ENCODE peak calls at places on chromosomes 5 and 9, in nine cellular contexts. I is DND-41, H is adrenal gland, X is endothelial cell of umbilical vein, T is endodermal cell, Q is spleen, V is cardiac muscle cell, P is mammary epithelial cell, C is MM.1S. K is an unnamed sample.

GRCh38 chr5:32598997-32599549 is 13.7 kb downstream of the SUB1 start:
- DNase-seq in I (no peak), H (no peak), X (no peak), T (no peak), Q (no peak), V (no peak), P (no peak), C (no peak), K (no peak)

GRCh38 chr5:142783601-142784291 is 13.6 kb downstream of the ARHGAP26 start:
- DNase-seq in I (peak; percentile 33), H (peak; percentile 77), X (no peak), T (peak; percentile 64), Q (no peak), V (no peak), P (peak; percentile 37), C (peak; percentile 52), K (no peak)

GRCh38 chr5:108084105-108084504 is 297.8 kb downstream of the FBXL17 start:
- DNase-seq in I (no peak), H (peak; percentile 15), X (peak; percentile 21), T (no peak), Q (no peak), V (no peak), P (peak; percentile 33), C (no peak), K (no peak)

GRCh38 chr5:42645138-42645537 is 111.5 kb upstream of the CCDC152 start:
- DNase-seq in I (no peak), H (no peak), X (no peak), T (no peak), Q (no peak), V (no peak), P (no peak), C (no peak), K (no peak)

GRCh38 chr5:95284512-95285405 is at the start of gene MCTP1:
- DNase-seq in I (no peak), H (peak; percentile 23), X (peak; percentile 21), T (peak; percentile 86), Q (peak; percentile 76), V (peak; percentile 58), P (peak; percentile 30), C (peak; percentile 16), K (no peak)

GRCh38 chr9:1922026-1922425 is 93.1 kb upstream of the SMARCA2 start:
- DNase-seq in I (no peak), H (no peak), X (no peak), T (peak; percentile 67), Q (no peak), V (no peak), P (no peak), C (no peak), K (no peak)

GRCh38 chr9:90124961-90125360 is 517.7 kb downstream of the DIRAS2 start:
- DNase-seq in I (no peak), H (no peak), X (no peak), T (no peak), Q (no peak), V (no peak), P (no peak), C (no peak), K (no peak)

GRCh38 chr5:2708751-2709150 is 42.7 kb downstream of the IRX2 start:
- DNase-seq in I (no peak), H (no peak), X (no peak), T (no peak), Q (no peak), V (no peak), P (no peak), C (no peak), K (no peak)

GRCh38 chr5:50853151-50853550 is 186.7 kb downstream of the PARP8 start:
- DNase-seq in I (no peak), H (peak; percentile 47), X (no peak), T (no peak), Q (peak; percentile 77), V (no peak), P (no peak), C (peak; percentile 83), K (peak; percentile 21)

GRCh38 chr5:142905375-142905774 is 135.2 kb downstream of the ARHGAP26 start:
- DNase-seq in I (no peak), H (no peak), X (no peak), T (no peak), Q (no peak), V (no peak), P (no peak), C (no peak), K (no peak)

GRCh38 chr5:150599917-150600511 is 40.4 kb upstream of the SYNPO start:
- DNase-seq in I (no peak), H (peak; percentile 76), X (peak; percentile 93), T (no peak), Q (peak; percentile 78), V (no peak), P (peak; percentile 94), C (no peak), K (peak; percentile 46)

GRCh38 chr5:150601774-150602345 is 38.6 kb upstream of the SYNPO start:
- DNase-seq in I (no peak), H (no peak), X (no peak), T (no peak), Q (peak; percentile 56), V (no peak), P (no peak), C (no peak), K (no peak)

GRCh38 chr5:150603052-150603451 is 37.4 kb upstream of the SYNPO start:
- DNase-seq in I (no peak), H (peak; percentile 84), X (no peak), T (no peak), Q (peak; percentile 88), V (peak; percentile 81), P (no peak), C (no peak), K (no peak)

GRCh38 chr5:150599281-150599680 is 41.2 kb upstream of the SYNPO start:
- DNase-seq in I (no peak), H (no peak), X (no peak), T (no peak), Q (peak; percentile 35), V (no peak), P (no peak), C (no peak), K (no peak)

DNA sequence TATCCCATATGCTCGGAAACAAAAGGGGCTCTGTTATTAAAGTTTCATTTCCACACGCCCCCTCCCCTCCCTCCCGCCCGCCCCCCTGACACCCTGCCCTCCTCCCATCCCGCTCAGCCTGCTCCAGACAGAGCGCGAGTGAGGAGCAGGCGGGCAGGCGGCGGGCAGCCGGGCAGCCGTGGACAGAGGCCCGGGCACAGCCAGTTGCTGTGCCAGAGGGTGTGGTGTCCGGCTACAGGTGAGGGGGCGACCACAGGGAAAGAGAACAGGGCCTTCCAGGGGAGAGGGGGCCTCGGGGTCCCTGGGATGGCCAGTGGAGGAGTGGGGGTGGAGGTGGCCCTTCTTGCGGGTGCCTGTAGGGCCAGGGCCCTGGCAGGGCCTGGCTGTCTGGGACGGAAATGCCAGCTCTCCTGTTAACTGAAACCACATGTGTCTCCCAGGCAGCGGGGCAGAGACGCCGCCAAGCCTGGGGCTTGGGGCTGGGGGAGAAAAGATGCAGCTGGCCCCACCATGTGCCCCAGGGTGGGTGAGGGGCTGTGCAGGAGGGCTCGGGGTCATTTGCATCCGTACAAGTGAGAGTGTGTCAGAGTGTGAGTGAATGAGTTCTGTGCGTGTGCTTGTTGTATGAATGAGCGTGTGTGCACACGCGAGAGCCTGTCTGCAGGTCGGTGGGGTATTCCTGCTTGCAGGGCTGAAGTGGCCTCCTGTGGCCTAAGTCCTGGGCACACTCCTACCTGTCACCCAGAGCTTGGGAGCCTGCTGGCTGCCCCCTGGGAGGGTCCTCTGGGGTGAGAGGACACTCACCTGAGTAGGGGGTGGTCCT is 39.3 kb upstream of the SYNPO start:
- DNase-seq in I (no peak), H (no peak), X (no peak), T (no peak), Q (peak; percentile 69), V (no peak), P (peak; percentile 18), C (no peak), K (peak; percentile 57)
- H3K4me1 ChIP-seq in I (no peaks in the 10 kb centered on the region), H (peaks cover 3% of the 10 kb centered on the region), X (peaks cover 24% of the 10 kb centered on the region), T (peaks cover 6% of the 10 kb centered on the region), Q (peaks cover 82% of the 10 kb centered on the region), V (peaks cover 14% of the 10 kb centered on the region), P (peaks cover 35% of the 10 kb centered on the region), C (no peaks in the 10 kb centered on the region), K (peaks cover 55% of the 10 kb centered on the region)

GRCh38 chr9:15280647-15281046 is 26.4 kb downstream of the TTC39B start:
- DNase-seq in I (no peak), H (no peak), X (no peak), T (no peak), Q (no peak), V (no peak), P (no peak), C (no peak), K (no peak)
- H3K27ac ChIP-seq in I (no peak overlapping the region), H (no peak overlapping the region), X (no peak overlapping the region), T (no peak overlapping the region), Q (no peak overlapping the region), V (no peak overlapping the region), P (no peak overlapping the region), C (no peak overlapping the region), K (no peak overlapping the region)

DNA sequence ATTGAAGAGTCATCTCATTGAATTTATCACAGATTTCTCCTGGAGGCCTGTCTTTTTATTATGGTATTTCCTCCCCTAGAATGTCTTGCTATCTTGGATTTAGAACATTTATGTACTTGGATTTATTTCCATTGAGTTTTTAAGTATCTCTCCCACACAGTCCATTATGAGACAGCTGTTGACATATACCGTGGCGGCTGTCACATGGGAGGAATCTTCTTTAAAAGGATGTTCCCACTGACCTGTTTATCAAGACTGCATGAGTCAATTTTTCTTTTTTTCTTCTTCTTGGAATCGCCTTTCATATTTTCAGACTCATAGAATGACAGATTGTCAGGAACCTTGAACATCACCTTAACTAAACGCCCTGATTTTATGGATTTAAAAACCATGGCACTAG is 2.9 kb upstream of the CAVIN4 start:
- DNase-seq in I (no peak), H (no peak), X (no peak), T (no peak), Q (no peak), V (no peak), P (no peak), C (no peak), K (no peak)
- H3K4me1 ChIP-seq in I (no peaks in the 10 kb centered on the region), H (no peaks in the 10 kb centered on the region), X (peaks cover 4% of the 10 kb centered on the region), T (no peaks in the 10 kb centered on the region), Q (no peaks in the 10 kb centered on the region), V (peaks cover 32% of the 10 kb centered on the region), P (peaks cover 8% of the 10 kb centered on the region), C (no peaks in the 10 kb centered on the region), K (peaks cover 22% of the 10 kb centered on the region)

GRCh38 chr5:128228506-128228905 is 144.9 kb downstream of the SLC12A2 start:
- DNase-seq in I (no peak), H (peak; percentile 57), X (no peak), T (no peak), Q (no peak), V (no peak), P (no peak), C (no peak), K (no peak)
- H3K27ac ChIP-seq in I (no peak overlapping the region), H (no peak overlapping the region), X (no peak overlapping the region), T (no peak overlapping the region), Q (no peak overlapping the region), V (no peak overlapping the region), P (no peak overlapping the region), C (no peak overlapping the region), K (no peak overlapping the region)

GRCh38 chr5:36720688-36721087 is 114.3 kb downstream of the SLC1A3 start:
- DNase-seq in I (no peak), H (no peak), X (no peak), T (no peak), Q (no peak), V (no peak), P (no peak), C (peak; percentile 48), K (no peak)
- H3K4me1 ChIP-seq in I (peaks cover 3% of the 10 kb centered on the region), H (no peaks in the 10 kb centered on the region), X (no peaks in the 10 kb centered on the region), T (no peaks in the 10 kb centered on the region), Q (peaks cover 51% of the 10 kb centered on the region), V (peaks cover 6% of the 10 kb centered on the region), P (no peaks in the 10 kb centered on the region), C (peaks cover 50% of the 10 kb centered on the region), K (no peaks in the 10 kb centered on the region)